ENCODE peak calls at places on chromosome 3, in seven cellular contexts. C is activated CD4-positive, CD25-positive, alpha-beta regulatory T cell; A is activated T-helper 1 cell treated with anti-CD3 and anti-CD28 coated beads, Interleukin-12 subunit alpha, Interleukin-12 subunit beta, Interleukin-2, Interleukin-4 antibody, amounts not matched to agents 30 ng/mL and 10 ng/mL and 1 ng/mL, durations not matched to agents 14 hours and 24 hours and 36 hours; B is activated T-cell treated with anti-CD3 and anti-CD28 coated beads, Interleukin-2, amount 50 U/mL, for 72 hours; U is AG08396; V is effector CD8-positive, alpha-beta T cell; S is hippocampal formation. Y is an unnamed sample.

GRCh38 chr3:2923390-2923789 is 186.8 kb downstream of the IL5RA start:
- DNase-seq in A (no peak), B (no peak), C (no peak), S (no peak), U (no peak), V (no peak), Y (no peak)

GRCh38 chr3:141448606-141449216 is 38.1 kb upstream of the RASA2 start:
- DNase-seq in A (no peak), S (no peak), V (no peak), B (no peak), U (no peak), C (no peak), Y (no peak)

GRCh38 chr3:47432673-47433072 is 43.1 kb downstream of the SCAP start:
- DNase-seq in C (no peak), U (no peak), S (no peak), A (no peak), V (no peak), B (no peak), Y (no peak)

GRCh38 chr3:107680698-107681097 is 157.9 kb downstream of the BBX start:
- DNase-seq in B (no peak), S (no peak), V (no peak), C (no peak), U (peak; percentile 12), A (no peak), Y (no peak)

GRCh38 chr3:159828542-159828943 is 160.1 kb upstream of the IL12A start:
- DNase-seq in C (no peak), S (no peak), A (no peak), U (peak; percentile 59), V (no peak), B (no peak), Y (no peak)

GRCh38 chr3:30768703-30769550 is 125.5 kb downstream of the GADL1 start:
- DNase-seq in A (peak; percentile 59), B (peak; percentile 72), S (peak; percentile 33), U (peak; percentile 52), V (peak; percentile 50), C (peak; percentile 49), Y (peak; percentile 77)

GRCh38 chr3:64022451-64023186 is 675 bp downstream of the PSMD6 start:
- DNase-seq in S (no peak), U (no peak), B (peak; percentile 19), C (no peak), V (no peak), A (peak; percentile 1), Y (peak; percentile 72)

GRCh38 chr3:123088360-123088759 is 21.5 kb downstream of the PDIA5 start:
- DNase-seq in V (no peak), S (no peak), U (no peak), A (no peak), C (no peak), B (no peak), Y (no peak)

GRCh38 chr3:195411831-195412230 is 31.0 kb downstream of the ACAP2 start:
- DNase-seq in B (no peak), C (no peak), A (no peak), V (no peak), U (no peak), S (no peak), Y (no peak)

GRCh38 chr3:121443456-121443855 is 102.3 kb downstream of the POLQ start:
- DNase-seq in S (no peak), V (no peak), U (no peak), A (no peak), B (no peak), C (no peak), Y (no peak)

GRCh38 chr3:38834110-38834509 is 18.1 kb upstream of the SCN10A start:
- DNase-seq in B (peak; percentile 66), U (peak; percentile 77), V (no peak), S (no peak), A (no peak), C (no peak), Y (no peak)

GRCh38 chr3:161273589-161274218 is 52.6 kb downstream of the NMD3 start:
- DNase-seq in U (no peak), C (no peak), B (peak; percentile 14), V (peak; percentile 15), A (no peak), S (no peak), Y (no peak)

GRCh38 chr3:29679967-29680366 is 399.1 kb downstream of the RBMS3 start:
- DNase-seq in A (no peak), U (no peak), B (no peak), S (no peak), V (no peak), C (no peak), Y (no peak)

GRCh38 chr3:58585005-58585786 is 8.0 kb upstream of the FAM107A start:
- DNase-seq in C (no peak), S (peak; percentile 64), A (peak; percentile 44), B (peak; percentile 63), V (no peak), U (peak; percentile 96), Y (peak; percentile 94)

GRCh38 chr3:78844307-78844706 is 923.5 kb downstream of the ROBO1 start:
- DNase-seq in S (no peak), V (no peak), B (no peak), C (no peak), A (no peak), U (no peak), Y (no peak)